ENCODE peak calls at places on chromosomes 4 and X, in eight cellular contexts. Y is endothelial cell of umbilical vein, F is thyroid gland, C is A549, L is esophagus squamous epithelium, E is tibial nerve, K is GM12891, T is HCT116. M is an unnamed sample.
A peak's percentile ranks its signal among the peaks of the same experiment; 100 is the strongest.

GRCh38 chr4:53816561-53816960 is 225.3 kb upstream of the LNX1 start:
- DNase-seq in E (no peak), L (no peak), K (no peak), C (no peak), F (no peak), T (no peak), Y (no peak), M (no peak)

GRCh38 chr4:128776794-128777216 is 32.7 kb upstream of the JADE1 start:
- DNase-seq in T (no peak), K (no peak), E (no peak), F (peak; percentile 99), L (no peak), C (peak; percentile 64), Y (peak; percentile 70), M (peak; percentile 50)

GRCh38 chr4:123821861-123822260 is 425.3 kb downstream of the SPRY1 start:
- DNase-seq in K (no peak), Y (peak; percentile 61), T (no peak), L (no peak), E (no peak), F (no peak), C (no peak), M (no peak)

GRCh38 chrX:85243155-85243554 is 424 bp downstream of the SATL1 start:
- DNase-seq in C (no peak), T (no peak), K (no peak), L (no peak), E (no peak), Y (no peak), F (no peak), M (no peak)

GRCh38 chrX:103919336-103919682 is 43.1 kb upstream of the TMSB15B start:
- DNase-seq in K (no peak), Y (no peak), L (no peak), E (no peak), T (no peak), C (peak; percentile 72), F (no peak), M (peak; percentile 17)

GRCh38 chr4:118994030-118994429 is 105.4 kb downstream of the SYNPO2 start:
- DNase-seq in C (no peak), L (no peak), E (no peak), K (no peak), Y (no peak), T (no peak), F (no peak), M (peak; percentile 41)

GRCh38 chr4:142416121-142416520 is 430.0 kb downstream of the INPP4B start:
- DNase-seq in F (no peak), Y (peak; percentile 13), L (no peak), K (no peak), T (no peak), C (no peak), E (no peak), M (no peak)

GRCh38 chr4:122744229-122744628 is 11.7 kb downstream of the BBS12 start:
- DNase-seq in Y (no peak), E (no peak), L (no peak), T (no peak), C (no peak), F (no peak), K (no peak), M (no peak)

GRCh38 chrX:74593593-74593992 is 20.8 kb downstream of the RLIM start:
- DNase-seq in Y (no peak), L (no peak), C (no peak), F (no peak), T (no peak), E (no peak), K (no peak), M (no peak)

GRCh38 chr4:124459196-124459921 is 253.2 kb downstream of the ANKRD50 start:
- DNase-seq in T (no peak), C (no peak), F (no peak), L (no peak), K (no peak), Y (no peak), E (no peak), M (no peak)

GRCh38 chr4:75985116-75985515 is 5.6 kb downstream of the SDAD1 start:
- DNase-seq in K (no peak), L (no peak), T (no peak), C (no peak), E (no peak), F (no peak), Y (no peak), M (no peak)

GRCh38 chrX:148363836-148364235 is 136.6 kb upstream of the AFF2 start:
- DNase-seq in K (no peak), L (no peak), Y (no peak), E (no peak), F (no peak), C (no peak), T (no peak), M (no peak)

GRCh38 chr4:17385403-17385802 is 126.5 kb downstream of the QDPR start:
- DNase-seq in T (no peak), K (no peak), Y (peak; percentile 18), E (no peak), L (no peak), F (peak; percentile 69), C (no peak), M (no peak)

GRCh38 chr4:163484906-163485305 is 9.6 kb upstream of the TMA16 start:
- DNase-seq in Y (peak; percentile 56), F (peak; percentile 31), K (no peak), C (peak; percentile 10), L (no peak), T (peak; percentile 50), E (no peak), M (peak; percentile 39)

GRCh38 chr4:184848510-184848909 is 22.7 kb upstream of the ACSL1 start:
- DNase-seq in C (no peak), F (no peak), Y (no peak), L (no peak), K (no peak), T (no peak), E (no peak), M (no peak)

GRCh38 chrX:7927259-7928167 is at the start of gene PNPLA4:
- DNase-seq in E (peak; percentile 26), T (peak; percentile 72), Y (peak; percentile 73), L (peak; percentile 46), F (peak; percentile 81), C (peak; percentile 55), K (peak; percentile 56), M (peak; percentile 93)
- TF ChIP-seq POLR2A in E (peak; percentile 23), T (peak; percentile 73), Y (no peak), L (peak; percentile 66), F (peak; percentile 79), C (peak; percentile 39), K (peak; percentile 86), M (peak; percentile 76)

GRCh38 chr4:39363773-39364393 is 2.3 kb downstream of the RFC1 start:
- DNase-seq in K (no peak), Y (no peak), T (no peak), E (no peak), F (no peak), L (no peak), C (no peak), M (no peak)

GRCh38 chr4:39367166-39367565 is 1.0 kb upstream of the RFC1 start:
- DNase-seq in F (no peak), Y (no peak), E (no peak), K (no peak), L (no peak), C (no peak), T (no peak), M (no peak)

GRCh38 chr4:39369301-39369700 is 3.1 kb upstream of the RFC1 start:
- DNase-seq in E (no peak), K (no peak), T (no peak), C (no peak), L (no peak), F (no peak), Y (no peak), M (no peak)

GRCh38 chr4:39365360-39365759 is 802 bp downstream of the RFC1 start:
- DNase-seq in K (no peak), L (no peak), T (no peak), Y (no peak), F (no peak), C (no peak), E (no peak), M (no peak)

DNA sequence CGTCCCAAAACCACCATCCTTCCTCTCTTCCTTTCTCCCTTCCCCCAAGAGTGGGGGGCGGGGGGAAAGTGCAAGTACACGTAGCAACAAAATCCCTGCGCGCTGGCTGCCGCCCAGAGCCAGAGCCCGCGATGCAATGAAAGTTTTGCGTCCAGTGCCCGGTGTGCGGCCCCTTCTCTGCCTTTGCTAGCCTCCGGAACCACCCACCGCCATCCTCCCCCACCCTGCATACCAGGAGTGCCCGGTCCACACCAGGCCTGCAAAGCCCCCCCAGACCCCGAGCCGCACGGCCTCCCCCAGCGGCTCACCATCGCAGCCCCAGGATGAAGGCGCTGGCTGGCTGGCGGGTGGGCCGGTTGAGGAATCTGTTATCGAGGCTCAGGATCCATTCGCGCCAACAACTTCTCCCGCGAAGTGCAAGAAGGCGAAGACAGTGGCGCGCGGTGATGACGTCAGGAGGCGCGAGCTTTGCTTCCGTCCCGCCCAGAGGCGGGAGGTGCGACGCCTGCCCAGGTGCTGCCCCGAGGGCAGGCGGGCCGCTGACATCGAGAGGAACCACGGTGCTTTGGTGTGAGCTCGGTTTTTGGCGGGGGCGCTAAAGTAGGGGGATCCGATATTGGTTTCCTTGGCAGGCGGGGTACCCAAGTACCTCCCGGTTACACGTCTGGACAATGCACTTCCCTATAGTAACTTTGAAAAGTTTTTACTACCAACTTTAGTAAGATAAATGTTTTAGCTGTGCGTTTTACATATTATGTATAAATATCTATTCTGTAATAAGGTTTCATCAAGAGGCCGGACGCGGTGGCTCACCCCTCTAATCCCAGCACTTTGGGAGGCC is at the start of gene RFC1:
- DNase-seq in L (peak; percentile 55), Y (peak; percentile 85), F (peak; percentile 95), T (peak; percentile 91), E (peak; percentile 81), K (peak; percentile 76), C (peak; percentile 38), M (peak; percentile 97)
- TF ChIP-seq POLR2A in L (peak; percentile 66), Y (peak; percentile 64), F (peak; percentile 56), T (no peak), E (peak; percentile 38), K (peak; percentile 57), C (peak; percentile 52), M (peak; percentile 63)

GRCh38 chrX:15789979-15790765 is at the start of gene ZRSR2:
- DNase-seq in E (peak; percentile 61), Y (peak; percentile 80), T (peak; percentile 33), F (peak; percentile 84), K (peak; percentile 63), C (peak; percentile 75), L (peak; percentile 47), M (peak; percentile 92)
- TF ChIP-seq POLR2A in E (peak; percentile 64), Y (peak; percentile 78), T (peak; percentile 75), F (peak; percentile 81), K (peak; percentile 64), C (peak; percentile 83), L (peak; percentile 73), M (peak; percentile 57)

DNA sequence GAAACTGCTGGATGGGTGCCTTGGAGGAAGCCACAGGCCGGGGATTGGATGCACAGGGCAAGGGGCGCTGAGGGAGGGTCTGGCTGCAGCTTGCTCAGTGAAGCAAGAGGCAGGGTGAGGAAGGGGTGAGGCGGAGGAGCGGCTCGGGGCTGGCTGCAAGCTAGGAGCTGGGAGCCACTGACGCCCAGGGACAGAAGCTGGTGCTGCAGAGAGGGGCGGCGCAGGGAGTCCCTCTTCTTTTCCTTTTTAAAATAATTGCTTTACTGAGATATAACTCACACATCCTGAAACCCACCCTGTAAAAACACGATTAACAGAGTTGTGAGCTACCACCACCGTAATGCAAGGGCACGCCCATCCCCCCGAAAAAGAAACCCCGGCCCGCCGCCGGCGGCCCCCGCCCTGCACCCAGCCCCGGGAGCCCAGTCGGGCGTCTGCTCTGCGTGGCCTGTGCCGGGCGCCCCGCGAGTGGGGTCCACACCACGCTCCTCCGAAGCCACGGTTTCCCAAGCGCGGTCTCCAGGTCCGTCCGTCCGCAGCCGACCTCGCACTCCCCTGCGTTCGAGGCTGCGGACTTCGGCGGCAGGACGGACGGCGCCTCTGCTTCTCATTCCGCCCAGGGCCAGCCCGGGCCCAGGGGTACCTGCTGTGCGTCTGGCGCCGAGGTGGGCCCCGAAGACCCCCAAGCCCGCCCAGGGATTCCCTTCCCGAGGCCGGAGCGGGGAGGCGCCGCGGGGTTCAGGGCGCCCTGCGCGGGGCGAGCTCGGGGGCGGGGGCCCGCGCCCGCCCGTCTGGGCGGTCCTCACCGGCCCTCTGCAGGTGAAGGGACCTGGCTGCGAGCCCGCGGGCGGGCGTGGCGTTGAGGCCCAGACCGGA is 865 bp upstream of the UVSSA start:
- DNase-seq in F (peak; percentile 63), Y (peak; percentile 61), T (no peak), L (no peak), E (no peak), K (peak; percentile 65), C (peak; percentile 24), M (peak; percentile 54)
- TF ChIP-seq POLR2A in F (no peak), Y (no peak), T (no peak), L (peak; percentile 22), E (no peak), K (no peak), C (peak; percentile 16), M (no peak)

M was measured in transverse colon.